ENCODE peak calls at places on chromosome 15, in five cellular contexts. One of them, this sample, is unnamed.

GRCh38 chr15:63292771-63293170 is 15.4 kb downstream of the APH1B start:
- DNase-seq in astrocyte of the spinal cord: peak
- DNase-seq in cardiac muscle cell: no peak
- DNase-seq in fibroblast of mammary gland: peak
- DNase-seq in foreskin fibroblast: peak
- DNase-seq in this sample: peak

GRCh38 chr15:64009241-64009640 is 37.0 kb downstream of the DAPK2 start:
- DNase-seq in astrocyte of the spinal cord: no peak
- DNase-seq in fibroblast of mammary gland: peak
- DNase-seq in foreskin fibroblast: peak
- DNase-seq in cardiac muscle cell: no peak
- DNase-seq in this sample: no peak

GRCh38 chr15:56813995-56814394 is 80.7 kb upstream of the ZNF280D start:
- DNase-seq in foreskin fibroblast: peak
- DNase-seq in fibroblast of mammary gland: no peak
- DNase-seq in cardiac muscle cell: no peak
- DNase-seq in astrocyte of the spinal cord: no peak
- DNase-seq in this sample: no peak

GRCh38 chr15:55564347-55565145 is 23.6 kb downstream of the PYGO1 start:
- DNase-seq in foreskin fibroblast: no peak
- DNase-seq in fibroblast of mammary gland: no peak
- DNase-seq in astrocyte of the spinal cord: no peak
- DNase-seq in cardiac muscle cell: no peak
- DNase-seq in this sample: no peak

GRCh38 chr15:25333049-25333448 is 105.8 kb downstream of the UBE3A start:
- DNase-seq in cardiac muscle cell: no peak
- DNase-seq in fibroblast of mammary gland: no peak
- DNase-seq in astrocyte of the spinal cord: peak
- DNase-seq in foreskin fibroblast: no peak
- DNase-seq in this sample: no peak

GRCh38 chr15:45354711-45355110 is 23.6 kb downstream of the GATM start:
- DNase-seq in astrocyte of the spinal cord: no peak
- DNase-seq in fibroblast of mammary gland: no peak
- DNase-seq in cardiac muscle cell: no peak
- DNase-seq in foreskin fibroblast: no peak
- DNase-seq in this sample: no peak

GRCh38 chr15:85692873-85693272 is 101.9 kb downstream of the KLHL25 start:
- DNase-seq in astrocyte of the spinal cord: no peak
- DNase-seq in cardiac muscle cell: no peak
- DNase-seq in fibroblast of mammary gland: no peak
- DNase-seq in foreskin fibroblast: no peak
- DNase-seq in this sample: no peak

GRCh38 chr15:25335279-25335678 is 103.5 kb downstream of the UBE3A start:
- DNase-seq in cardiac muscle cell: no peak
- DNase-seq in astrocyte of the spinal cord: no peak
- DNase-seq in fibroblast of mammary gland: no peak
- DNase-seq in foreskin fibroblast: no peak
- DNase-seq in this sample: no peak

GRCh38 chr15:70334286-70334685 is 236.6 kb upstream of the TLE3 start:
- DNase-seq in fibroblast of mammary gland: no peak
- DNase-seq in foreskin fibroblast: no peak
- DNase-seq in cardiac muscle cell: no peak
- DNase-seq in astrocyte of the spinal cord: no peak
- DNase-seq in this sample: no peak

GRCh38 chr15:40155270-40155910 is 5.5 kb upstream of the BUB1B start:
- DNase-seq in foreskin fibroblast: no peak
- DNase-seq in cardiac muscle cell: no peak
- DNase-seq in fibroblast of mammary gland: no peak
- DNase-seq in astrocyte of the spinal cord: no peak
- DNase-seq in this sample: no peak

GRCh38 chr15:41480396-41481140 is 13.1 kb upstream of the ITPKA start:
- DNase-seq in cardiac muscle cell: no peak
- DNase-seq in fibroblast of mammary gland: no peak
- DNase-seq in foreskin fibroblast: no peak
- DNase-seq in astrocyte of the spinal cord: no peak
- DNase-seq in this sample: no peak

GRCh38 chr15:99436472-99437314 is 129.1 kb upstream of the MEF2A start:
- DNase-seq in foreskin fibroblast: no peak
- DNase-seq in cardiac muscle cell: no peak
- DNase-seq in astrocyte of the spinal cord: no peak
- DNase-seq in fibroblast of mammary gland: no peak
- DNase-seq in this sample: no peak

GRCh38 chr15:48641416-48641815 is 4.1 kb downstream of the FBN1 start:
- DNase-seq in astrocyte of the spinal cord: peak
- DNase-seq in cardiac muscle cell: no peak
- DNase-seq in fibroblast of mammary gland: peak
- DNase-seq in foreskin fibroblast: peak
- DNase-seq in this sample: no peak

GRCh38 chr15:82313446-82313845 is 35.8 kb downstream of the GOLGA6L10 start:
- DNase-seq in astrocyte of the spinal cord: no peak
- DNase-seq in cardiac muscle cell: no peak
- DNase-seq in fibroblast of mammary gland: no peak
- DNase-seq in foreskin fibroblast: no peak
- DNase-seq in this sample: no peak

GRCh38 chr15:25136119-25136518 is 181.3 kb downstream of the SNRPN start:
- DNase-seq in astrocyte of the spinal cord: no peak
- DNase-seq in fibroblast of mammary gland: peak
- DNase-seq in cardiac muscle cell: peak
- DNase-seq in foreskin fibroblast: peak
- DNase-seq in this sample: no peak

GRCh38 chr15:68433551-68433950 is 1.6 kb upstream of the ITGA11 start:
- DNase-seq in foreskin fibroblast: no peak
- DNase-seq in cardiac muscle cell: no peak
- DNase-seq in fibroblast of mammary gland: no peak
- DNase-seq in astrocyte of the spinal cord: no peak
- DNase-seq in this sample: no peak

GRCh38 chr15:58179741-58180381 is 41.7 kb downstream of the AQP9 start:
- DNase-seq in foreskin fibroblast: peak
- DNase-seq in astrocyte of the spinal cord: peak
- DNase-seq in cardiac muscle cell: no peak
- DNase-seq in fibroblast of mammary gland: peak
- DNase-seq in this sample: no peak

GRCh38 chr15:49868348-49868747 is 247.5 kb downstream of the DTWD1 start:
- DNase-seq in fibroblast of mammary gland: no peak
- DNase-seq in cardiac muscle cell: no peak
- DNase-seq in foreskin fibroblast: no peak
- DNase-seq in astrocyte of the spinal cord: no peak
- DNase-seq in this sample: no peak

GRCh38 chr15:40334941-40335795 is 5.6 kb downstream of the CCDC9B start:
- DNase-seq in cardiac muscle cell: no peak
- DNase-seq in foreskin fibroblast: no peak
- DNase-seq in fibroblast of mammary gland: no peak
- DNase-seq in astrocyte of the spinal cord: no peak
- DNase-seq in this sample: no peak

GRCh38 chr15:81469154-81469553 is 95.1 kb upstream of the TMC3 start:
- DNase-seq in astrocyte of the spinal cord: no peak
- DNase-seq in fibroblast of mammary gland: no peak
- DNase-seq in cardiac muscle cell: no peak
- DNase-seq in foreskin fibroblast: no peak
- DNase-seq in this sample: no peak

GRCh38 chr15:27449940-27450339 is 479.0 kb downstream of the GABRG3 start:
- DNase-seq in foreskin fibroblast: no peak
- DNase-seq in astrocyte of the spinal cord: no peak
- DNase-seq in fibroblast of mammary gland: no peak
- DNase-seq in cardiac muscle cell: no peak
- DNase-seq in this sample: no peak

GRCh38 chr15:42088801-42089640 is 5.3 kb downstream of the PLA2G4D start:
- DNase-seq in foreskin fibroblast: no peak
- DNase-seq in cardiac muscle cell: no peak
- DNase-seq in fibroblast of mammary gland: no peak
- DNase-seq in astrocyte of the spinal cord: no peak
- DNase-seq in this sample: no peak

GRCh38 chr15:41969851-41970431 is 2.4 kb downstream of the EHD4 start:
- DNase-seq in cardiac muscle cell: no peak
- DNase-seq in fibroblast of mammary gland: no peak
- DNase-seq in astrocyte of the spinal cord: no peak
- DNase-seq in foreskin fibroblast: no peak
- DNase-seq in this sample: no peak

GRCh38 chr15:101384276-101384675 is 89.2 kb upstream of the SNRPA1 start:
- DNase-seq in foreskin fibroblast: no peak
- DNase-seq in astrocyte of the spinal cord: no peak
- DNase-seq in cardiac muscle cell: no peak
- DNase-seq in fibroblast of mammary gland: no peak
- DNase-seq in this sample: no peak

GRCh38 chr15:100771745-100772144 is 107.9 kb upstream of the ALDH1A3 start:
- DNase-seq in cardiac muscle cell: no peak
- DNase-seq in fibroblast of mammary gland: no peak
- DNase-seq in astrocyte of the spinal cord: no peak
- DNase-seq in foreskin fibroblast: peak
- DNase-seq in this sample: no peak

GRCh38 chr15:28918141-28918983 is 32.6 kb downstream of the APBA2 start:
- DNase-seq in foreskin fibroblast: no peak
- DNase-seq in fibroblast of mammary gland: no peak
- DNase-seq in astrocyte of the spinal cord: no peak
- DNase-seq in cardiac muscle cell: peak
- DNase-seq in this sample: no peak

GRCh38 chr15:82749951-82750830 is 40.5 kb upstream of the AP3B2 start:
- DNase-seq in foreskin fibroblast: peak
- DNase-seq in fibroblast of mammary gland: peak
- DNase-seq in astrocyte of the spinal cord: peak
- DNase-seq in cardiac muscle cell: peak
- DNase-seq in this sample: peak

GRCh38 chr15:100873029-100873677 is 6.5 kb upstream of the ALDH1A3 start:
- DNase-seq in cardiac muscle cell: peak
- DNase-seq in foreskin fibroblast: peak
- DNase-seq in fibroblast of mammary gland: peak
- DNase-seq in astrocyte of the spinal cord: peak
- DNase-seq in this sample: peak

GRCh38 chr15:74682954-74683353 is 12.9 kb downstream of the EDC3 start:
- DNase-seq in astrocyte of the spinal cord: no peak
- DNase-seq in cardiac muscle cell: no peak
- DNase-seq in foreskin fibroblast: no peak
- DNase-seq in fibroblast of mammary gland: no peak
- DNase-seq in this sample: no peak

GRCh38 chr15:95394186-95395067 is 936.1 kb upstream of the NR2F2 start:
- DNase-seq in cardiac muscle cell: no peak
- DNase-seq in astrocyte of the spinal cord: peak
- DNase-seq in fibroblast of mammary gland: peak
- DNase-seq in foreskin fibroblast: peak
- DNase-seq in this sample: no peak

GRCh38 chr15:80934761-80935221 is 54.8 kb downstream of the MESD start:
- DNase-seq in astrocyte of the spinal cord: peak
- DNase-seq in foreskin fibroblast: peak
- DNase-seq in cardiac muscle cell: peak
- DNase-seq in fibroblast of mammary gland: peak
- DNase-seq in this sample: no peak

GRCh38 chr15:67542192-67542461 is 376 bp upstream of the MAP2K5 start:
- DNase-seq in astrocyte of the spinal cord: peak
- DNase-seq in foreskin fibroblast: no peak
- DNase-seq in fibroblast of mammary gland: no peak
- DNase-seq in cardiac muscle cell: no peak
- DNase-seq in this sample: no peak

GRCh38 chr15:93719941-93720351 is 511.4 kb upstream of the MCTP2 start:
- DNase-seq in cardiac muscle cell: no peak
- DNase-seq in fibroblast of mammary gland: peak
- DNase-seq in foreskin fibroblast: no peak
- DNase-seq in astrocyte of the spinal cord: peak
- DNase-seq in this sample: no peak

GRCh38 chr15:36370051-36370734 is 209.2 kb upstream of the CDIN1 start:
- DNase-seq in cardiac muscle cell: no peak
- DNase-seq in fibroblast of mammary gland: peak
- DNase-seq in foreskin fibroblast: no peak
- DNase-seq in astrocyte of the spinal cord: no peak
- DNase-seq in this sample: no peak
- H3K4me3 ChIP-seq in cardiac muscle cell: no peak
- H3K4me3 ChIP-seq in fibroblast of mammary gland: no peak
- H3K4me3 ChIP-seq in foreskin fibroblast: no peak
- H3K4me3 ChIP-seq in astrocyte of the spinal cord: no peak
- H3K4me3 ChIP-seq in this sample: no peak

DNA sequence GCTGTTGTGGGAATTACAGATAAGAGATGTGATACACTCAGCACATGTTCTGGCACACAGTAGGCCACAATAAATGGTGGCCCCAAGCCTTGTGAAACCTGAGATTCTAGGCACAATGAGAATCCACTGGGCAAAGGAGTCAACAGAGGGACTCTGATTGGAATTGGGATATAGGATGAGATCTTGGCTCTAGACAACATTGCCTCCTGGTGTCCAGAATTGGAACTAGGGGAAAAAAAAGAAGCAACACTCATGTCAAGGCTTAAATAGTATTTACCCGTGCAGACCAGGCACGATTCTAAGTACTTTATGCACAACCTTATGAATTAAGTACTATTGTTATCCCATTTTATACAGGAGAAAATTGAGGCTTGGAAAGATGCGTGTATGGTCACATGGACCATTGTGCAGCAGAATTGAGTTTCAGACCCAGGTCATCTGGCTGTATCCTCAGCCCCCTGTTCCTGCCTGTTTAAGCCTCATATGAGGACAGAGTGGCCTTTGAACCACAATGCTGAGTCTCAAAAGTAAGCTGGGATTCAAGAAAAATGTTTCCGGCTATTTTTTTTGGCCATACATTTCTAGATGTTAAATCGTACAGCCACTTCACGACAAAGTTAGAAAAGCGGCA is 124.8 kb downstream of the SV2B start:
- DNase-seq in cardiac muscle cell: peak
- DNase-seq in astrocyte of the spinal cord: peak
- DNase-seq in fibroblast of mammary gland: peak
- DNase-seq in foreskin fibroblast: peak
- DNase-seq in this sample: no peak
- TF ChIP-seq CTCF in cardiac muscle cell: peak
- TF ChIP-seq CTCF in astrocyte of the spinal cord: peak
- TF ChIP-seq CTCF in fibroblast of mammary gland: peak
- TF ChIP-seq CTCF in foreskin fibroblast: peak
- TF ChIP-seq CTCF in this sample: peak

GRCh38 chr15:65354835-65355172 is 23.0 kb downstream of the IGDCC3 start:
- DNase-seq in astrocyte of the spinal cord: no peak
- DNase-seq in foreskin fibroblast: no peak
- DNase-seq in fibroblast of mammary gland: no peak
- DNase-seq in cardiac muscle cell: no peak
- DNase-seq in this sample: no peak

GRCh38 chr15:65355173-65355982 is 22.4 kb downstream of the IGDCC3 start:
- DNase-seq in fibroblast of mammary gland: no peak
- DNase-seq in astrocyte of the spinal cord: no peak
- DNase-seq in foreskin fibroblast: peak
- DNase-seq in cardiac muscle cell: peak
- DNase-seq in this sample: no peak

GRCh38 chr15:65361708-65362459 is 15.9 kb downstream of the IGDCC3 start:
- DNase-seq in astrocyte of the spinal cord: no peak
- DNase-seq in cardiac muscle cell: no peak
- DNase-seq in fibroblast of mammary gland: no peak
- DNase-seq in foreskin fibroblast: no peak
- DNase-seq in this sample: no peak

DNA sequence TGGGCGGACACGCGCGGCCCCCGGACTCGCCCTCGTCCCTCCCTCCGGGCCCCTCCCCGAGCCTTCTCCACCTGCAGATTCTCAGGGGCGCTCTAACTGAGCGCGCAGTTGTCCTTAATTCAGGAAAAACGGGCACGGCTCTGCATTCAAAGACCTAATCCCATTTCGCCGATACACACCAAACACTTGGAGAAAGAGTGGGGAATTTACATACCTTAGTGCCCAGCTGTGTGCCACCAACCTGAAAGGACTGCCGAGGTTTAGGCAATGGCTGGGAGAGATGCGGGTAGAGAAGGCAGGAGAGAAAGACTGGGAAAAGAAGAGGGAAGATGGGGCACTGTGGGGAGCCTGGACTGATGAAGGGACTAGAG is 21.8 kb downstream of the IGDCC3 start:
- DNase-seq in fibroblast of mammary gland: no peak
- DNase-seq in astrocyte of the spinal cord: no peak
- DNase-seq in cardiac muscle cell: no peak
- DNase-seq in foreskin fibroblast: no peak
- DNase-seq in this sample: no peak
- H3K4me3 ChIP-seq in fibroblast of mammary gland: peak
- H3K4me3 ChIP-seq in astrocyte of the spinal cord: peak
- H3K4me3 ChIP-seq in cardiac muscle cell: peak
- H3K4me3 ChIP-seq in foreskin fibroblast: peak
- H3K4me3 ChIP-seq in this sample: peak

GRCh38 chr15:90013503-90013937 is 12.4 kb downstream of the ZNF710 start:
- DNase-seq in foreskin fibroblast: no peak
- DNase-seq in astrocyte of the spinal cord: no peak
- DNase-seq in fibroblast of mammary gland: no peak
- DNase-seq in cardiac muscle cell: no peak
- DNase-seq in this sample: no peak
- TF ChIP-seq CTCF in foreskin fibroblast: no peak
- TF ChIP-seq CTCF in astrocyte of the spinal cord: no peak
- TF ChIP-seq CTCF in fibroblast of mammary gland: no peak
- TF ChIP-seq CTCF in cardiac muscle cell: no peak
- TF ChIP-seq CTCF in this sample: no peak

This sample was measured in AG09309.